ENCODE peak calls at places on chromosomes 5 and 9, in seven cellular contexts. W, U, L, C, G, K and T are unnamed samples.

GRCh38 chr9:27888661-27889295 is 315.5 kb upstream of the C9orf72 start:
- DNase-seq in W (peak), U (peak), L (peak), C (no peak), G (no peak), K (peak), T (peak)

GRCh38 chr9:26462213-26462612 is 430.4 kb downstream of the CAAP1 start:
- DNase-seq in W (no peak), U (no peak), L (no peak), C (no peak), G (no peak), K (peak), T (no peak)

GRCh38 chr5:78003914-78004313 is 227.8 kb upstream of the TBCA start:
- DNase-seq in W (no peak), U (no peak), L (no peak), C (no peak), G (no peak), K (no peak), T (no peak)

GRCh38 chr9:91180930-91181268 is 180.8 kb downstream of the AUH start:
- DNase-seq in W (no peak), U (no peak), L (no peak), C (no peak), G (no peak), K (no peak), T (no peak)

GRCh38 chr5:131000289-131000688 is 164.8 kb downstream of the HINT1 start:
- DNase-seq in W (no peak), U (no peak), L (no peak), C (no peak), G (no peak), K (no peak), T (no peak)

GRCh38 chr9:79572032-79572890 is 496 bp downstream of the TLE4 start:
- DNase-seq in W (peak), U (peak), L (peak), C (peak), G (peak), K (no peak), T (peak)

GRCh38 chr9:15622596-15622995 is 69.8 kb downstream of the CCDC171 start:
- DNase-seq in W (no peak), U (peak), L (no peak), C (no peak), G (no peak), K (no peak), T (no peak)

GRCh38 chr9:135530146-135530545 is 8.9 kb downstream of the LCN1 start:
- DNase-seq in W (no peak), U (no peak), L (no peak), C (no peak), G (no peak), K (no peak), T (peak)

GRCh38 chr9:72149231-72149975 is at the start of gene GDA:
- DNase-seq in W (no peak), U (peak), L (peak), C (no peak), G (no peak), K (no peak), T (peak)

GRCh38 chr9:134406366-134407122 is 80.3 kb downstream of the RXRA start:
- DNase-seq in W (peak), U (peak), L (no peak), C (no peak), G (no peak), K (no peak), T (no peak)

GRCh38 chr9:134405527-134405926 is 79.3 kb downstream of the RXRA start:
- DNase-seq in W (no peak), U (no peak), L (no peak), C (no peak), G (no peak), K (no peak), T (no peak)

GRCh38 chr9:134408389-134408788 is 82.1 kb downstream of the RXRA start:
- DNase-seq in W (no peak), U (peak), L (no peak), C (no peak), G (no peak), K (no peak), T (no peak)

GRCh38 chr9:134408939-134409737 is 82.9 kb downstream of the RXRA start:
- DNase-seq in W (peak), U (no peak), L (no peak), C (no peak), G (no peak), K (no peak), T (no peak)

GRCh38 chr9:134407123-134407779 is 81.0 kb downstream of the RXRA start:
- DNase-seq in W (peak), U (peak), L (peak), C (peak), G (peak), K (no peak), T (peak)
- TF ChIP-seq EP300 in W (peak), U (no peak), L (no peak), C (no peak), G (peak), K (no peak), T (no peak)

DNA sequence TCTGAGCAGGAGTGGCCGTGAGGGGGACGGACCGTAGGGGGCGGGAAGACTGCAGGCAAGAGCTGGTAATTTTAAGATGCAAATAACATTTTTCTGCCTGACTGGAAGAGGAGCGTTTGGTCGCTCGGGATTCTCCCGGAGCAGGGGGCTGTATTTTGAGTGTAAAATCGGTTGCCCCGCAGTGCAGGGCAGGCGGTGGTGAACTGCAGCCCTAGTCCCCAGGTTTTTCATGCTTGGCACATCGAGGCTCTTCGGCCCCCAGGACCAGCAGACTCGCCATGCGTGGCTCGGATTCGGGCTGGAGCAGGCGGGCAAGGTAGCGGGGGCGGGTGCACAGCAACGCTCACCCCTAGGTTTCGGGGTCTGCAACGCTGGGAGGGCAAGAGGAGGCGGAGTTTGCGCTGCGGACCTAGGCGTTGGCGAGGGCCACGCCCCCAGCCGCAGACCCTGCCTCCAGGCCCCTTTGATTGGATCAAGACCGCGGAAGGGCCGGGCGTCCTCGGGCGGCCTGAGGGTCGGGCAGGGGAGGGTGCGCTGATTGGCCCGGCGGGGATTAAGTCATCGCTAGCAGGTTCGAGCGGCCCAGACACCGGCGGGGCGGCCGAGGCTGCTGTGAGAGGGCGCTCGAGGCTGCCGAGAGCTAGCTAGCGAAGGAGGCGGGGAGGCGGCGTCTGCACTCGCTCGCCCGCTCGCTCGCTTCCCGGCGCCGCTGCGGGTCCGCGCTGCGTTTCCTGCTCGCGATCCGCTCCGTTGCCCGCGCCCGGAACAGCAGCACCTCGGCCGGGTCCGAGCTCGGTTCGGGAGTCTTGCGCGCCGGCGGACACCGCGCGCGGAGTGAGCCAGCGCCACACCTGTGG is at the start of gene ARHGAP26:
- DNase-seq in W (peak), U (peak), L (peak), C (peak), G (peak), K (peak), T (peak)
- TF ChIP-seq POLR2A in W (no peak), U (peak), L (peak), C (peak), G (peak), K (peak), T (peak)

GRCh38 chr9:22005083-22005699 is 3.9 kb downstream of the CDKN2B start:
- DNase-seq in W (no peak), U (no peak), L (no peak), C (no peak), G (no peak), K (no peak), T (no peak)

GRCh38 chr9:22008662-22009562 is at the start of gene CDKN2B:
- DNase-seq in W (no peak), U (no peak), L (peak), C (peak), G (peak), K (peak), T (peak)

GRCh38 chr9:22010881-22011625 is 1.9 kb upstream of the CDKN2B start:
- DNase-seq in W (no peak), U (no peak), L (no peak), C (no peak), G (no peak), K (peak), T (no peak)

GRCh38 chr9:22005700-22006605 is 3.2 kb downstream of the CDKN2B start:
- DNase-seq in W (no peak), U (no peak), L (no peak), C (no peak), G (no peak), K (no peak), T (no peak)

DNA sequence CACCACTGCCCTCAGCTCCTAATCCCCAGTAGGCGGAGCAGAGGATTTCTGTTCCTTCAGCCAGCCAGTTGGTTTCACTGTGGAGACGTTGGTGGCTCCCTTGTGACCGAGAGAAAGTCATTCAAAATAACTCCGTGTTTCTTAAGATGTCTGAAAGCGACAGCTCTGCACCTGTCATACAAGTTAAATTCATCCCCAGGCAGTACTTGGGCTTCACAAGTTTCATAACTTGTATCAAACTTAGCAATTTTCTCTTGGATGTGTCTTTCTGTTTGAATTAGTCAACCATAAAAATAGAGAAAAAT is 410 bp upstream of the CDKN2B start:
- DNase-seq in W (no peak), U (no peak), L (no peak), C (no peak), G (no peak), K (no peak), T (no peak)
- TF ChIP-seq EP300 in W (no peak), U (no peak), L (no peak), C (no peak), G (no peak), K (no peak), T (no peak)

GRCh38 chr9:110580850-110581249 is 1.3 kb upstream of the SVEP1 start:
- DNase-seq in W (no peak), U (no peak), L (no peak), C (no peak), G (no peak), K (no peak), T (no peak)

GRCh38 chr9:110579763-110580255 is 268 bp upstream of the SVEP1 start:
- DNase-seq in W (no peak), U (no peak), L (no peak), C (no peak), G (no peak), K (no peak), T (no peak)

GRCh38 chr9:110578575-110578895 is 1.0 kb downstream of the SVEP1 start:
- DNase-seq in W (no peak), U (no peak), L (no peak), C (no peak), G (no peak), K (no peak), T (no peak)

GRCh38 chr9:110582156-110582555 is 2.6 kb upstream of the SVEP1 start:
- DNase-seq in W (no peak), U (no peak), L (no peak), C (no peak), G (no peak), K (no peak), T (no peak)

GRCh38 chr9:110578896-110579752 is at the start of gene SVEP1:
- DNase-seq in W (no peak), U (peak), L (no peak), C (peak), G (peak), K (no peak), T (no peak)
- TF ChIP-seq POLR2A in W (no peak), U (no peak), L (no peak), C (no peak), G (no peak), K (no peak), T (no peak)

GRCh38 chr5:168346417-168346816 is 55.0 kb downstream of the WWC1 start:
- DNase-seq in W (no peak), U (no peak), L (peak), C (no peak), G (no peak), K (no peak), T (peak)
- TF ChIP-seq EP300 in W (no peak), U (no peak), L (no peak), C (no peak), G (no peak), K (no peak), T (no peak)

GRCh38 chr5:97182571-97183099 is 412 bp downstream of the RIOK2 start:
- DNase-seq in W (peak), U (no peak), L (no peak), C (no peak), G (no peak), K (peak), T (no peak)

GRCh38 chr5:97183930-97184213 is 825 bp upstream of the RIOK2 start:
- DNase-seq in W (no peak), U (no peak), L (no peak), C (peak), G (no peak), K (no peak), T (no peak)

GRCh38 chr5:97181856-97182545 is 1.0 kb downstream of the RIOK2 start:
- DNase-seq in W (no peak), U (no peak), L (no peak), C (no peak), G (no peak), K (no peak), T (no peak)

GRCh38 chr5:97183100-97183929 is at the start of gene RIOK2:
- DNase-seq in W (peak), U (peak), L (peak), C (peak), G (peak), K (peak), T (peak)
- TF ChIP-seq POLR2A in W (peak), U (peak), L (peak), C (peak), G (peak), K (peak), T (peak)

GRCh38 chr5:134226441-134227192 is 744 bp upstream of the PPP2CA start:
- DNase-seq in W (no peak), U (peak), L (peak), C (no peak), G (peak), K (peak), T (peak)
- TF ChIP-seq EP300 in W (no peak), U (no peak), L (no peak), C (no peak), G (no peak), K (no peak), T (no peak)